ENCODE peak calls at places on chromosomes 12 and 14, in nine cellular contexts. Y is choroid plexus epithelial cell; G is A549; N is endodermal cell; E is nephron progenitor cell; Z is DND-41; F is K562; U is CD4-positive, alpha-beta T cell; J is gastrocnemius medialis. L is an unnamed sample.

GRCh38 chr12:3170423-3171194 is 93.4 kb downstream of the TSPAN9 start:
- DNase-seq in Y (peak; percentile 94), G (peak; percentile 77), N (no peak), E (no peak), Z (no peak), F (no peak), U (no peak), J (no peak), L (no peak)

GRCh38 chr12:110171186-110171538 is 47.0 kb downstream of the IFT81 start:
- DNase-seq in Y (no peak), G (no peak), N (no peak), E (no peak), Z (no peak), F (no peak), U (no peak), J (no peak), L (no peak)

GRCh38 chr12:78210894-78211302 is 380.2 kb downstream of the NAV3 start:
- DNase-seq in Y (peak; percentile 91), G (peak; percentile 25), N (no peak), E (no peak), Z (no peak), F (no peak), U (no peak), J (no peak), L (no peak)

GRCh38 chr14:38316922-38317321 is 61.0 kb upstream of the CLEC14A start:
- DNase-seq in Y (no peak), G (no peak), N (no peak), E (no peak), Z (no peak), F (no peak), U (no peak), J (no peak), L (no peak)

GRCh38 chr12:122799635-122800243 is 25.4 kb downstream of the CCDC62 start:
- DNase-seq in Y (no peak), G (no peak), N (peak; percentile 55), E (no peak), Z (no peak), F (no peak), U (no peak), J (no peak), L (no peak)

GRCh38 chr12:53217049-53217929 is 10.2 kb upstream of the ITGB7 start:
- DNase-seq in Y (peak; percentile 27), G (peak; percentile 52), N (peak; percentile 93), E (no peak), Z (no peak), F (no peak), U (peak; percentile 21), J (no peak), L (no peak)

GRCh38 chr12:103657331-103657730 is 70.3 kb downstream of the STAB2 start:
- DNase-seq in Y (peak; percentile 9), G (no peak), N (no peak), E (no peak), Z (no peak), F (no peak), U (no peak), J (no peak), L (no peak)

GRCh38 chr14:94673071-94673470 is 60.9 kb downstream of the SERPINA3 start:
- DNase-seq in Y (no peak), G (no peak), N (no peak), E (no peak), Z (no peak), F (no peak), U (no peak), J (no peak), L (no peak)

GRCh38 chr12:122009741-122010140 is 11.9 kb upstream of the BCL7A start:
- DNase-seq in Y (no peak), G (no peak), N (no peak), E (no peak), Z (no peak), F (no peak), U (no peak), J (no peak), L (no peak)

GRCh38 chr12:32159925-32160324 is 53.3 kb downstream of the BICD1 start:
- DNase-seq in Y (no peak), G (no peak), N (peak; percentile 49), E (no peak), Z (no peak), F (no peak), U (no peak), J (no peak), L (no peak)

GRCh38 chr12:54929998-54930397 is 54.6 kb downstream of the TESPA1 start:
- DNase-seq in Y (no peak), G (no peak), N (no peak), E (no peak), Z (no peak), F (no peak), U (no peak), J (no peak), L (no peak)

GRCh38 chr14:102264775-102265174 is 40.2 kb downstream of the MOK start:
- DNase-seq in Y (peak; percentile 64), G (no peak), N (no peak), E (no peak), Z (no peak), F (no peak), U (no peak), J (no peak), L (no peak)

GRCh38 chr14:72369106-72369505 is 436.9 kb downstream of the RGS6 start:
- DNase-seq in Y (no peak), G (no peak), N (no peak), E (no peak), Z (no peak), F (no peak), U (no peak), J (no peak), L (no peak)

GRCh38 chr12:98896938-98897337 is 251.8 kb downstream of the APAF1 start:
- DNase-seq in Y (peak; percentile 30), G (no peak), N (peak; percentile 86), E (peak; percentile 60), Z (peak; percentile 8), F (no peak), U (no peak), J (no peak), L (peak; percentile 41)

GRCh38 chr12:47133981-47134380 is 54.2 kb upstream of the AMIGO2 start:
- DNase-seq in Y (no peak), G (no peak), N (no peak), E (no peak), Z (no peak), F (no peak), U (no peak), J (no peak), L (no peak)

GRCh38 chr14:68785817-68786490 is 6.9 kb downstream of the ZFP36L1 start:
- DNase-seq in Y (no peak), G (peak; percentile 87), N (peak; percentile 53), E (no peak), Z (no peak), F (no peak), U (peak; percentile 49), J (no peak), L (no peak)

GRCh38 chr12:91695964-91696363 is 449.7 kb downstream of the BTG1 start:
- DNase-seq in Y (peak; percentile 5), G (no peak), N (no peak), E (no peak), Z (no peak), F (no peak), U (no peak), J (no peak), L (no peak)

GRCh38 chr14:31897581-31898186 is 179.4 kb upstream of the ARHGAP5 start:
- DNase-seq in Y (peak; percentile 80), G (no peak), N (no peak), E (no peak), Z (no peak), F (no peak), U (no peak), J (no peak), L (no peak)
- TF ChIP-seq CTCF in Y (peak; percentile 11), G (no peak), N (no peak), E (no peak), Z (no peak), F (no peak), U (no peak), J (no peak), L (no peak)

DNA sequence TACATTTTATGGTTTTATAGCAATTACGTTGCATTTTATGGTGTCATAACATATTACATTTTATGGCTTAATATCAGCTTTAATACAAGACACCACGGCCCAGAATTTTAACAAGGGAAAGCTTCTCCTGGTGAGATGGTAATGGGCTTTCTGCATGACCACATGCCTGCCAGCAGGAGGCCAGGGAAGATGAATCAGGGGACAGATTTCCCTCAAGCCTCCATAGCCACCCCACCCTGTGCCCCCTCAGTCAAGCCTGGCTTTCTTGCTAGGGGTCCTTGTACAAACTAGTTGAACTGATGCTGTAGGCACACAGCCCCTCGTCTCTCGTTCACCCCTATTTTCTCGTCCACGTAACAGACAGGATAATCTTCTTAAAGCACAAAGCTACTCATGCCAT is 56.6 kb downstream of the HSPB8 start:
- DNase-seq in Y (no peak), G (peak; percentile 12), N (peak; percentile 85), E (peak; percentile 25), Z (no peak), F (peak; percentile 21), U (no peak), J (no peak), L (peak; percentile 35)
- TF ChIP-seq CTCF in Y (no peak), G (no peak), N (peak; percentile 86), E (peak; percentile 63), Z (peak; percentile 19), F (peak; percentile 15), U (no peak), J (no peak), L (peak; percentile 59)

DNA sequence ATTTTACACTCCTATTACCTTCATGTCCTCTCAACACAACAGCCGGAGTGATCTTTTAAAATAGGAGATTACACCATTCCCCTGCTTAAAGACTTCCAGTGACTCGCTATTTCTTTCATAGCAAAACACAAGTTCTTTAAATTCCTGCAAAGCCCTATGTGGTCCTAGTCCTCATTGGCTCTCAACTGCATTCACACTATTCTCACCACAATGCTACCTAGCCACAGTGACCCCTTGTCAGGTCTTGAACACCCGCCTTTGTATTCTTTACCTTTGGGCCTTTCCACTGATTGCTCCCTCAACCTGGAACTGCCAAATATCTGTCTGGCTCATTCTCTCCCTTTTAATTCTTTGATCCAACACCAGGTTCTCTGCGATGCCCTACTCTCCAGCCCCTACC is 160.2 kb downstream of the PRIMA1 start:
- DNase-seq in Y (no peak), G (no peak), N (peak; percentile 54), E (no peak), Z (no peak), F (no peak), U (no peak), J (no peak), L (no peak)
- TF ChIP-seq CTCF in Y (no peak), G (no peak), N (no peak), E (no peak), Z (no peak), F (no peak), U (no peak), J (no peak), L (no peak)

GRCh38 chr14:46651526-46652144 is at the start of gene RPL10L:
- DNase-seq in Y (no peak), G (peak; percentile 23), N (peak; percentile 77), E (peak; percentile 6), Z (no peak), F (peak; percentile 10), U (no peak), J (no peak), L (no peak)
- TF ChIP-seq CTCF in Y (peak; percentile 7), G (no peak), N (peak; percentile 66), E (no peak), Z (peak; percentile 20), F (peak; percentile 20), U (no peak), J (no peak), L (peak; percentile 23)

GRCh38 chr12:6768385-6769002 is 2.3 kb downstream of the PTMS start:
- DNase-seq in Y (peak; percentile 35), G (no peak), N (no peak), E (no peak), Z (no peak), F (no peak), U (no peak), J (no peak), L (no peak)
- TF ChIP-seq CTCF in Y (no peak), G (no peak), N (no peak), E (no peak), Z (no peak), F (no peak), U (no peak), J (no peak), L (no peak)